ENCODE peak calls at places on chromosomes 1 and 21, in nine cellular contexts. C is K562, N is GM12878, K is ovary, D is sigmoid colon, L is SK-N-SH, X is A549, R is suprapubic skin, I is transverse colon. H is an unnamed sample.

GRCh38 chr1:62735491-62736171 is 47.4 kb upstream of the DOCK7 start:
- DNase-seq in K (no peak), I (no peak), D (no peak), C (no peak), L (no peak), R (no peak), X (no peak), N (no peak), H (no peak)

GRCh38 chr21:43734830-43735229 is 15.9 kb downstream of the PDXK start:
- DNase-seq in D (peak; percentile 62), L (no peak), X (no peak), R (no peak), C (no peak), K (peak; percentile 40), N (no peak), I (no peak), H (peak; percentile 70)

GRCh38 chr1:186985889-186986491 is 157.2 kb downstream of the PLA2G4A start:
- DNase-seq in I (no peak), L (peak; percentile 39), N (no peak), C (peak; percentile 30), R (no peak), X (peak; percentile 62), K (no peak), D (no peak), H (no peak)

GRCh38 chr1:247370786-247371732 is 39.4 kb upstream of the ZNF496 start:
- DNase-seq in R (no peak), K (no peak), N (no peak), I (peak; percentile 11), X (no peak), L (no peak), D (peak; percentile 71), C (no peak), H (no peak)

GRCh38 chr1:167186771-167187170 is 33.9 kb upstream of the POU2F1 start:
- DNase-seq in R (no peak), N (no peak), K (no peak), C (no peak), I (no peak), L (no peak), X (no peak), D (no peak), H (no peak)

GRCh38 chr1:28246427-28246832 is 10.5 kb downstream of the ATP5IF1 start:
- DNase-seq in C (no peak), X (no peak), K (no peak), L (no peak), I (peak; percentile 38), N (peak; percentile 67), D (no peak), R (no peak), H (no peak)

GRCh38 chr21:27519357-27519756 is 552.5 kb upstream of the ADAMTS5 start:
- DNase-seq in C (no peak), N (no peak), L (no peak), K (no peak), D (no peak), X (no peak), R (no peak), I (no peak), H (no peak)

GRCh38 chr1:46818591-46818990 is 19.7 kb downstream of the CYP4B1 start:
- DNase-seq in L (no peak), N (no peak), X (no peak), C (no peak), K (no peak), R (no peak), D (no peak), I (no peak), H (no peak)

GRCh38 chr1:11187458-11187857 is 1.7 kb upstream of the ANGPTL7 start:
- DNase-seq in C (no peak), D (no peak), L (no peak), X (no peak), I (no peak), R (no peak), N (no peak), K (no peak), H (no peak)

GRCh38 chr1:101438359-101438758 is 201.5 kb downstream of the S1PR1 start:
- DNase-seq in R (no peak), K (no peak), C (no peak), N (no peak), I (no peak), L (no peak), D (no peak), X (no peak), H (no peak)

GRCh38 chr1:151968058-151968457 is 25.6 kb downstream of the S100A10 start:
- DNase-seq in X (peak; percentile 74), C (no peak), K (no peak), I (peak; percentile 55), D (no peak), L (no peak), N (no peak), R (peak; percentile 58), H (peak; percentile 50)

GRCh38 chr21:39685236-39685635 is 59.7 kb upstream of the IGSF5 start:
- DNase-seq in C (no peak), R (no peak), K (no peak), L (no peak), N (no peak), D (no peak), X (no peak), I (no peak), H (no peak)

GRCh38 chr21:39685991-39686390 is 59.0 kb upstream of the IGSF5 start:
- DNase-seq in N (no peak), D (no peak), K (no peak), C (no peak), L (no peak), X (no peak), R (no peak), I (no peak), H (no peak)

GRCh38 chr21:39681257-39681656 is 63.7 kb upstream of the IGSF5 start:
- DNase-seq in L (no peak), D (no peak), N (no peak), R (no peak), I (no peak), C (no peak), K (no peak), X (no peak), H (no peak)

GRCh38 chr21:39680216-39680615 is 64.8 kb upstream of the IGSF5 start:
- DNase-seq in I (no peak), N (no peak), R (no peak), L (no peak), K (no peak), C (no peak), X (no peak), D (no peak), H (no peak)

GRCh38 chr21:39681845-39682244 is 63.1 kb upstream of the IGSF5 start:
- DNase-seq in X (peak; percentile 33), L (no peak), D (no peak), K (no peak), R (no peak), C (no peak), N (no peak), I (no peak), H (no peak)
- TF ChIP-seq EP300 in X (no peak), L (no peak), D (no peak), K (no peak), R (no peak), C (no peak), N (no peak), I (no peak), H (no peak)

DNA sequence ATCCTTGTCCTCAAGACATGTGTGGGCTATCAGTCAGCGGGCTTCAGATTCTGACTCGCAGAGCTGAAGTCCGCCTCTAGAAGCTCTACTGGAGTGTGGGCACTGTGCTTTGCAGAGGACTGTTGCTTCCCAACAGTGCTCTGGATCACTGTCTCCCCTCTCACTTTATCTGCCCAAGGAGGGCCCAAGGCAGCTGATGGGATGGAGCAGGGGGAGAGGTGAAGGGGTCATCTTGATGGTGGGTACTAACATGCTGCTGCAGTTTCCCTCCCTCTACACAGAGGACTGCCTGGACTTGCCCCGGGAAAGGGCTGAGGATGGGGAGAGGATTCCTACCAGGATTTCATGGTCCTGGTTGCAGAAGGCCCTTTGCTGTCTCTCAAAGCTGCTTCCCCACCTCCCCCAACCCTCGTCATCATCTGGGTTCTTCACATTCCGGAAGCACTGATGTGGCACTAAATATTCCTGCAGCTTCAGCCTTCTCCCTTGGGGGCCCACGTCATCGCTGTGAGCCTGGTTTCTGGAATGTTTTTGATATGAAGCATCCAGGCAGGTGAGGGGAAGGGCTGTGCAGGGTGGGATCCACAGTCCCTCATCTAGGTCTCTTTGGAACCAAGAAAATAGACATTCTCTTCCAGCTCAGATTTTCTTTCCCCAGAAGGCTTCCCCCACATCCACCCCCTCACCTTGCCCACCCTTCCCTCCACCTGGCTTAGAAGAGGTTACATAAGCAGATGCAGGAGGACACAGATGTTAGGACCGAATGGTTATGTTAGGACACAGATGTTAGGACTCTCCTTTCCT is 23.2 kb downstream of the NUAK2 start:
- DNase-seq in N (no peak), R (no peak), L (no peak), C (no peak), D (no peak), K (no peak), I (no peak), X (peak; percentile 99), H (no peak)
- H3K4me1 ChIP-seq in N (peaks cover 6% of the 10 kb centered on the region), R (peaks cover 15% of the 10 kb centered on the region), L (peaks cover 4% of the 10 kb centered on the region), C (peaks cover 16% of the 10 kb centered on the region), D (peaks cover 29% of the 10 kb centered on the region), K (peaks cover 22% of the 10 kb centered on the region), I (peaks cover 30% of the 10 kb centered on the region), X (peaks cover 94% of the 10 kb centered on the region), H (peaks cover 20% of the 10 kb centered on the region)

GRCh38 chr1:44791364-44791801 is 3.4 kb upstream of the BEST4 start:
- DNase-seq in I (peak; percentile 27), K (no peak), L (no peak), R (no peak), N (no peak), D (no peak), C (peak; percentile 44), X (no peak), H (no peak)
- TF ChIP-seq EP300 in I (no peak), K (no peak), L (no peak), R (no peak), N (no peak), D (no peak), C (no peak), X (no peak), H (no peak)

GRCh38 chr1:109255673-109256072 is 6.3 kb downstream of the CELSR2 start:
- DNase-seq in D (no peak), X (no peak), C (no peak), R (no peak), I (no peak), K (no peak), N (no peak), L (no peak), H (no peak)
- H3K4me1 ChIP-seq in D (peaks cover 31% of the 10 kb centered on the region), X (peaks cover 15% of the 10 kb centered on the region), C (peaks cover 65% of the 10 kb centered on the region), R (peaks cover 56% of the 10 kb centered on the region), I (peaks cover 12% of the 10 kb centered on the region), K (no peaks in the 10 kb centered on the region), N (no peaks in the 10 kb centered on the region), L (peaks cover 55% of the 10 kb centered on the region), H (peaks cover 20% of the 10 kb centered on the region)

GRCh38 chr1:203408485-203409229 is 57.7 kb upstream of the FMOD start:
- DNase-seq in C (no peak), R (peak; percentile 93), N (no peak), X (peak; percentile 7), L (no peak), K (peak; percentile 81), D (peak; percentile 97), I (peak; percentile 75), H (peak; percentile 52)
- TF ChIP-seq EP300 in C (no peak), R (no peak), N (no peak), X (no peak), L (no peak), K (no peak), D (no peak), I (peak; percentile 15), H (no peak)

DNA sequence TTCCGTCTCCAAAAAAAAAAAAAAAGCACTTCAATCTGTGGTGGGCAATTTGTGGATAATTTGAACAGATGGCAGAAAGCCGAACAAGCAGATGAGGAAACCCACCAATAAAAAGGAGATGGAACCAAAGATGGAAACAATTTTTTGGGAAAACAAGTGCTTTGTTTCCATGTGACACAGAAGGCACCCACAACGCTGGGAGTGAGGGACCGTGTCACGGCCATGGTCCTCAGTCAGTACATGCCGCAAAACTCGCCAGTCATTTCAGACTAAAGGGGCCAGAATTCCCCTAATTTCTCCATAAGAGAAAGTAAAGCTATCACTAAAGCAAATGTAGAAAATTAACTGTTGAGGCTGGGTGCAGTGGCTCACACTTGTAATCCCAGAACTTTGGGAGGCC is 5.0 kb downstream of the CCNL2 start:
- DNase-seq in C (no peak), N (no peak), L (no peak), X (no peak), K (no peak), D (no peak), I (no peak), R (no peak), H (no peak)
- H3K4me1 ChIP-seq in C (peaks cover 20% of the 10 kb centered on the region), N (peaks cover 9% of the 10 kb centered on the region), L (peaks cover 7% of the 10 kb centered on the region), X (peaks cover 8% of the 10 kb centered on the region), K (peaks cover 3% of the 10 kb centered on the region), D (peaks cover 15% of the 10 kb centered on the region), I (peaks cover 10% of the 10 kb centered on the region), R (peaks cover 19% of the 10 kb centered on the region), H (peaks cover 25% of the 10 kb centered on the region)

H was measured in upper lobe of left lung.